ENCODE peak calls at places on chromosome 10, in six cellular contexts. M, Q, S, P, L and H are unnamed samples.

GRCh38 chr10:54372164-54372563 is 428.9 kb downstream of the PCDH15 start:
- DNase-seq in L (no peak), M (no peak), P (no peak), Q (no peak), S (no peak), H (no peak)

GRCh38 chr10:19014034-19014433 is 34.6 kb upstream of the MALRD1 start:
- DNase-seq in S (no peak), M (no peak), Q (no peak), L (no peak), P (no peak), H (no peak)

GRCh38 chr10:62815373-62816111 is 624 bp downstream of the EGR2 start:
- DNase-seq in P (no peak), L (peak), Q (no peak), S (no peak), M (no peak), H (no peak)

GRCh38 chr10:110919349-110919931 is at the start of gene SHOC2:
- DNase-seq in S (no peak), M (peak), Q (peak), L (peak), P (peak), H (peak)

GRCh38 chr10:734481-734880 is 45.0 kb upstream of the DIP2C start:
- DNase-seq in S (no peak), P (no peak), L (no peak), Q (no peak), M (no peak), H (no peak)

GRCh38 chr10:124168581-124168980 is 75.2 kb upstream of the CHST15 start:
- DNase-seq in S (no peak), P (no peak), Q (no peak), L (no peak), M (no peak), H (no peak)

GRCh38 chr10:80187465-80188409 is 17.6 kb downstream of the ANXA11 start:
- DNase-seq in M (peak), P (peak), L (no peak), Q (no peak), S (no peak), H (no peak)

GRCh38 chr10:7519351-7519750 is 108.5 kb upstream of the SFMBT2 start:
- DNase-seq in M (no peak), Q (no peak), L (no peak), S (no peak), P (no peak), H (no peak)

GRCh38 chr10:121332829-121333765 is 265.1 kb downstream of the FGFR2 start:
- DNase-seq in M (no peak), Q (no peak), P (no peak), L (no peak), S (no peak), H (no peak)

GRCh38 chr10:37711617-37712488 is 145.6 kb downstream of the ZNF248 start:
- DNase-seq in S (no peak), M (no peak), Q (no peak), P (no peak), L (no peak), H (no peak)